ENCODE peak calls at places on chromosomes 12 and 14, in seven cellular contexts. W is IMR-90, P is sigmoid colon, S is fibroblast of lung, K is esophagus squamous epithelium, Z is tibial artery, J is lung. B is an unnamed sample. For H3K4me1 and H3K9me3, the result is how much of the 10 kb centered on the place peaks cover.

GRCh38 chr14:95272057-95272456 is 47.7 kb downstream of the CLMN start:
- DNase-seq in W (no peak), P (no peak), S (no peak), K (no peak), Z (no peak), J (no peak), B (no peak)

GRCh38 chr14:32764131-32764530 is 174.5 kb upstream of the NPAS3 start:
- DNase-seq in W (no peak), P (no peak), S (peak), K (no peak), Z (no peak), J (no peak), B (no peak)

GRCh38 chr12:79597910-79598309 is 92.9 kb downstream of the PAWR start:
- DNase-seq in W (peak), P (no peak), S (peak), K (no peak), Z (no peak), J (no peak), B (no peak)

GRCh38 chr12:32906407-32907165 is 10.0 kb upstream of the PKP2 start:
- DNase-seq in W (no peak), P (no peak), S (no peak), K (no peak), Z (no peak), J (no peak), B (no peak)

GRCh38 chr14:31395572-31396205 is 24.7 kb downstream of the HEATR5A start:
- DNase-seq in W (no peak), P (no peak), S (no peak), K (no peak), Z (no peak), J (no peak), B (no peak)

GRCh38 chr14:99612065-99612736 is 8.2 kb upstream of the CCDC85C start:
- DNase-seq in W (no peak), P (no peak), S (no peak), K (no peak), Z (no peak), J (no peak), B (no peak)

GRCh38 chr12:62331306-62331705 is 71.1 kb downstream of the USP15 start:
- DNase-seq in W (no peak), P (no peak), S (no peak), K (no peak), Z (no peak), J (no peak), B (no peak)

GRCh38 chr12:124375789-124376175 is 80.9 kb downstream of the RFLNA start:
- DNase-seq in W (no peak), P (no peak), S (no peak), K (no peak), Z (no peak), J (no peak), B (no peak)

GRCh38 chr14:75063013-75063412 is 811 bp downstream of the ACYP1 start:
- DNase-seq in W (no peak), P (no peak), S (no peak), K (no peak), Z (no peak), J (no peak), B (no peak)

GRCh38 chr14:21978184-21978998 is 304.8 kb upstream of the OR4E1 start:
- DNase-seq in W (peak), P (peak), S (no peak), K (no peak), Z (no peak), J (peak), B (peak)

GRCh38 chr12:56922032-56922431 is 12.2 kb downstream of the SDR9C7 start:
- DNase-seq in W (no peak), P (no peak), S (no peak), K (no peak), Z (no peak), J (no peak), B (no peak)

GRCh38 chr12:28974166-28974565 is 174.9 kb upstream of the FAR2 start:
- DNase-seq in W (peak), P (no peak), S (peak), K (no peak), Z (no peak), J (no peak), B (no peak)

GRCh38 chr14:71169861-71170260 is 262.6 kb downstream of the PCNX1 start:
- DNase-seq in W (no peak), P (no peak), S (no peak), K (no peak), Z (no peak), J (no peak), B (no peak)

GRCh38 chr14:38079268-38079667 is 128.4 kb upstream of the SSTR1 start:
- DNase-seq in W (peak), P (no peak), S (no peak), K (no peak), Z (no peak), J (no peak), B (no peak)

GRCh38 chr12:32100888-32101287 is 5.8 kb upstream of the BICD1 start:
- DNase-seq in W (no peak), P (no peak), S (no peak), K (no peak), Z (no peak), J (no peak), B (no peak)

GRCh38 chr14:100536721-100537700 is 50.2 kb downstream of the BEGAIN start:
- DNase-seq in W (no peak), P (peak), S (no peak), K (no peak), Z (peak), J (no peak), B (peak)

GRCh38 chr12:68042212-68042699 is 53.0 kb downstream of the IFNG-AS1 start:
- DNase-seq in W (peak), P (no peak), S (peak), K (no peak), Z (no peak), J (no peak), B (no peak)

GRCh38 chr14:37221073-37221472 is 23.3 kb downstream of the MIPOL1 start:
- DNase-seq in W (no peak), P (no peak), S (no peak), K (no peak), Z (no peak), J (no peak), B (no peak)

GRCh38 chr14:33738481-33738880 is 212.4 kb downstream of the EGLN3 start:
- DNase-seq in W (no peak), P (no peak), S (no peak), K (no peak), Z (no peak), J (no peak), B (no peak)

GRCh38 chr12:50394469-50395029 is 1.9 kb downstream of the FAM186A start:
- DNase-seq in W (no peak), P (no peak), S (no peak), K (no peak), Z (no peak), J (no peak), B (no peak)

GRCh38 chr12:48999371-49000131 is at the start of gene DDN:
- DNase-seq in W (peak), P (no peak), S (peak), K (no peak), Z (no peak), J (no peak), B (no peak)

GRCh38 chr14:21057803-21058675 is at the start of gene RNASE8:
- DNase-seq in W (peak), P (no peak), S (peak), K (no peak), Z (no peak), J (no peak), B (no peak)

GRCh38 chr12:25241171-25242020 is 9.3 kb downstream of the KRAS start:
- DNase-seq in W (peak), P (no peak), S (peak), K (no peak), Z (no peak), J (no peak), B (no peak)

GRCh38 chr14:23078692-23079116 is 16.2 kb downstream of the ACIN1 start:
- DNase-seq in W (peak), P (peak), S (peak), K (no peak), Z (peak), J (peak), B (peak)

GRCh38 chr14:102419276-102419675 is 56.5 kb downstream of the TECPR2 start:
- DNase-seq in W (no peak), P (peak), S (no peak), K (no peak), Z (no peak), J (no peak), B (peak)

GRCh38 chr12:112347521-112347920 is 34.7 kb downstream of the HECTD4 start:
- DNase-seq in W (peak), P (no peak), S (peak), K (no peak), Z (no peak), J (no peak), B (no peak)

GRCh38 chr14:38255673-38256357 is at the start of gene CLEC14A:
- DNase-seq in W (no peak), P (no peak), S (peak), K (no peak), Z (peak), J (peak), B (peak)

GRCh38 chr12:24021164-24021502 is 71.7 kb upstream of the SOX5 start:
- DNase-seq in W (no peak), P (no peak), S (no peak), K (no peak), Z (no peak), J (no peak), B (no peak)

GRCh38 chr12:24027352-24027751 is 77.9 kb upstream of the SOX5 start:
- DNase-seq in W (no peak), P (no peak), S (no peak), K (no peak), Z (no peak), J (no peak), B (no peak)

GRCh38 chr12:24020391-24021163 is 71.1 kb upstream of the SOX5 start:
- DNase-seq in W (no peak), P (no peak), S (no peak), K (no peak), Z (no peak), J (no peak), B (no peak)

DNA sequence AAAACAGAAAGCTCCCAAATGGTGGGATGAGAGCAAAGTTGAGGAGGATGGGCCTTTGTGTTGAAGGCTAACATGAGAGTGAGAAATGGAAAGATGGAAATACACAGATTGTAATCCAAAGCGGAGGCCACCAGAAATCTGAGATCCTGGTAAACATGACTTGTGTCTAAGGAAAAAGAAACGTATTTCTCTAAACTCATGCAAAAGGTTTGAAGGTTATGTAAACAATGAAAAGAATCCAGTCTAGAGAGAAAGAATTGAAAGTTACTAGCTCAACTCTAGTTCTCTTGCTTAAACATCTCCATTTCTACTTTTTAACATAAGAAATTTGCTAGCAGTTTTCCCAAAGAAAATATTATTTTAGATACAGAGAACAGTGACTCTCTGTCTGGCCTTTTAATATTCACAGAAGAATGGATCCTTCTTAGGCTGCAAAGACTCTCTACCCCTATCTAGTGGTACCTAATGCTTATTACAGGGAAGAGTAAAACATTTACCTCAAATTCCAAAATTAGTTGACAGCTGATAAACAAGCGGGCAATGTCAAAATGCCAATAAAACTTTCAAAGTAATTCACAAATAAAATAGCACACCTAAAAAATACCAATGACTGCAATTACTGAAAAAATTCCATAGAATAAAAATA is 75.8 kb upstream of the SOX5 start:
- DNase-seq in W (peak), P (no peak), S (no peak), K (no peak), Z (no peak), J (no peak), B (no peak)
- TF ChIP-seq CTCF in W (peak), P (no peak), S (peak), K (no peak), Z (no peak), J (no peak), B (peak)

DNA sequence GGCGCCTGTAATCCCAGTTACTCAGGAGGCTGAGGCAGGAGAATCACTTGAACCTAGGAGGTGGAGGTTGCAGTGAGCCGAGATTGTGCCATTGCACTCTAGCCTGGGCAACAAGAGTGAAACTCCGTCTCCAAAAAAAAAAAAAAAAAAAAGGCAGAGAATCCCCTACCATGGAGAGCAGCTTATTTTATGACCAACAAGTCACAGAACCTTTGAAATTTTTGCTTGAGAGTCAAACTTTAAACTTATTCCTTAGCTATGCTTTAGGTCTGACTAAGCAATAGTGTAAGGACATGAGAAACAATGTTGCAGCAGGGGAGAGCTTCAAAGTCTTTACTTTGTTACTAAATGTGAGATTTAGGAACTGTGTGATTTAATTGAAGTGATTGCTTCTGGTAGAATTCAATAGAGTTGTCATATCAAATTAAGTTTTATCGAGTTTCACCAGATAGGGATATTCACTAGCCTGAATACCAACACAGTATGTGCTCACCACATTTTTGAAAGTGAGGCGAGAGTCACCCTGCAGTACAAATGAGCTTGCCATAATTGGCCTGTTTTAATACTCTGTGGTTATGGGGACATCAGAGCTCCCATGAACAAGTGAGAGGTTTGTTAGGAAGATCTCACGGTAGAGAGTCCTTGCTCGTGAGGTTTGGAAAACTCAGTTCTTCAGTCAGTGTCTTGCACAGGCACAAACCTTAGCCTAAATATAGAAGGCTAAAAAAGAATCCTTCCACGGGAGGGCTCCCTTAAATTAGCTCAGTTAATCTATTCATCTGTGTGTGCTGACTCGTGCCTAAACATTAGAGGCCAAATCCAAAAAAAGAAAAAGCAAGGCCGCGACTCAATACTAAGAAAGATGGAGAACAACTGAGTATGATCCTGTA is 108.6 kb downstream of the SAMD4A start:
- DNase-seq in W (no peak), P (no peak), S (peak), K (no peak), Z (no peak), J (no peak), B (no peak)
- H3K4me1 ChIP-seq in W (under half), P (half or more), S (under half), K (half or more), Z (half or more), J (under half), B (under half)

GRCh38 chr12:34363050-34363673 is 340.9 kb downstream of the ALG10 start:
- DNase-seq in W (no peak), P (no peak), S (no peak), K (no peak), Z (no peak), J (no peak), B (no peak)

GRCh38 chr12:34357791-34358190 is 335.5 kb downstream of the ALG10 start:
- DNase-seq in W (no peak), P (no peak), S (no peak), K (no peak), Z (no peak), J (no peak), B (no peak)

GRCh38 chr12:34358198-34358597 is 335.9 kb downstream of the ALG10 start:
- DNase-seq in W (no peak), P (no peak), S (no peak), K (no peak), Z (no peak), J (no peak), B (no peak)

GRCh38 chr12:34356233-34356987 is 334.1 kb downstream of the ALG10 start:
- DNase-seq in W (no peak), P (no peak), S (no peak), K (no peak), Z (no peak), J (no peak), B (no peak)

DNA sequence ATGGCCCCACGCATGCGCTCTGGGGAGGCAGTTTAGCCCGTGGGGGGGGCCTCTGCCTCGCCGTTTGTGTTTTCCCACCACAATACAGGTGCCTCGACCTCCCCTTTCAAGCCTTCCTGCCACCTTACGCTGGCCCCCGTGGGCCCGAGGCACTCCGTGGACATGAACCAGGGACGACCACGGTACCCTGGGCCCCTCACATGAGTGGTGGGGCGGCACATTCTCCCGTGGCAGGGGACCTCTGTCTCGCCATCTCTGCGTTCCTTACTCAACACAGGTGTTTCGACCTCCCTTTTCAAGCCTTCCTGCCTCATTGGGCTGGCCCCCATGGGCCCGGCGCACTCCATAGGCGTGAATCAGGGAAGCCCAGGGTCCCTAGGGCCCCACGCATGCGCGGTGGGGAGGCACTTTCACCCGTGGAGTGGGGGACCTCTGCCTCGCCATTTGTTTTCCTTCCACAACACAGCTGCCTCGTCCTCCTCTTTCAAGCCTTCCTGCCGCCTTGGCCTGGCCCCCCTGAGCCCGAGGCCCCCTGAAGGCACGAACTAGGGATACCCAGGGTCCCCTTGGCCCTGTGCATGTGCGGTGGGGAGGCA is 339.5 kb downstream of the ALG10 start:
- DNase-seq in W (no peak), P (no peak), S (no peak), K (no peak), Z (no peak), J (no peak), B (no peak)
- H3K9me3 ChIP-seq in W (under half), P (under half), S (under half), K (half or more), Z (half or more), J (half or more), B (under half)

GRCh38 chr12:77914089-77914488 is 83.4 kb downstream of the NAV3 start:
- DNase-seq in W (no peak), P (no peak), S (no peak), K (no peak), Z (no peak), J (no peak), B (no peak)
- TF ChIP-seq CTCF in W (no peak), P (no peak), S (no peak), K (no peak), Z (no peak), J (no peak), B (no peak)

B was measured in adrenal gland.